ENCODE peak calls at places on chromosomes 2 and 18, in four cellular contexts. One of them, this sample, is unnamed.

GRCh38 chr18:50967714-50968661 is at the start of gene ELAC1:
- DNase-seq in breast epithelium: peak; percentile 56
- DNase-seq in endothelial cell of umbilical vein: peak; percentile 75
- DNase-seq in Peyer's patch: peak; percentile 67
- DNase-seq in this sample: peak; percentile 50

GRCh38 chr2:65064728-65065552 is 8.7 kb downstream of the CEP68 start:
- DNase-seq in breast epithelium: peak; percentile 50
- DNase-seq in Peyer's patch: peak; percentile 59
- DNase-seq in endothelial cell of umbilical vein: peak; percentile 93
- DNase-seq in this sample: no peak

GRCh38 chr2:145764631-145765030 is 1244.7 kb upstream of the ZEB2 start:
- DNase-seq in breast epithelium: no peak
- DNase-seq in Peyer's patch: no peak
- DNase-seq in endothelial cell of umbilical vein: peak; percentile 28
- DNase-seq in this sample: no peak

GRCh38 chr18:13433685-13434084 is 215.1 kb downstream of the LDLRAD4 start:
- DNase-seq in endothelial cell of umbilical vein: peak; percentile 73
- DNase-seq in Peyer's patch: no peak
- DNase-seq in breast epithelium: no peak
- DNase-seq in this sample: no peak

GRCh38 chr2:111908578-111908977 is 10.2 kb downstream of the MERTK start:
- DNase-seq in breast epithelium: no peak
- DNase-seq in Peyer's patch: no peak
- DNase-seq in endothelial cell of umbilical vein: no peak
- DNase-seq in this sample: no peak

GRCh38 chr18:54918060-54918459 is 41.2 kb downstream of the CCDC68 start:
- DNase-seq in Peyer's patch: no peak
- DNase-seq in endothelial cell of umbilical vein: no peak
- DNase-seq in breast epithelium: no peak
- DNase-seq in this sample: no peak

GRCh38 chr2:232714969-232715368 is 17.8 kb downstream of the GIGYF2 start:
- DNase-seq in breast epithelium: no peak
- DNase-seq in Peyer's patch: no peak
- DNase-seq in endothelial cell of umbilical vein: no peak
- DNase-seq in this sample: no peak

GRCh38 chr18:69795785-69796184 is 151.9 kb downstream of the CD226 start:
- DNase-seq in breast epithelium: no peak
- DNase-seq in Peyer's patch: no peak
- DNase-seq in endothelial cell of umbilical vein: no peak
- DNase-seq in this sample: no peak

GRCh38 chr18:13253786-13254755 is 35.5 kb downstream of the LDLRAD4 start:
- DNase-seq in breast epithelium: no peak
- DNase-seq in Peyer's patch: no peak
- DNase-seq in endothelial cell of umbilical vein: no peak
- DNase-seq in this sample: no peak

GRCh38 chr2:62475172-62476011 is 30.6 kb downstream of the TMEM17 start:
- DNase-seq in Peyer's patch: no peak
- DNase-seq in breast epithelium: no peak
- DNase-seq in endothelial cell of umbilical vein: peak; percentile 95
- DNase-seq in this sample: no peak

GRCh38 chr18:74473976-74474375 is 16.9 kb upstream of the DIPK1C start:
- DNase-seq in breast epithelium: no peak
- DNase-seq in endothelial cell of umbilical vein: no peak
- DNase-seq in Peyer's patch: no peak
- DNase-seq in this sample: no peak

GRCh38 chr2:156333274-156333950 is 891 bp upstream of the NR4A2 start:
- DNase-seq in breast epithelium: peak; percentile 50
- DNase-seq in endothelial cell of umbilical vein: no peak
- DNase-seq in Peyer's patch: no peak
- DNase-seq in this sample: no peak

GRCh38 chr2:58107803-58108710 is 61.5 kb downstream of the VRK2 start:
- DNase-seq in Peyer's patch: no peak
- DNase-seq in endothelial cell of umbilical vein: peak; percentile 36
- DNase-seq in breast epithelium: no peak
- DNase-seq in this sample: no peak

GRCh38 chr2:36456227-36456788 is 100.7 kb downstream of the CRIM1 start:
- DNase-seq in Peyer's patch: peak; percentile 17
- DNase-seq in breast epithelium: no peak
- DNase-seq in endothelial cell of umbilical vein: peak; percentile 87
- DNase-seq in this sample: no peak
- H3K4me1 ChIP-seq in Peyer's patch: no peaks in the 10 kb centered on the region
- H3K4me1 ChIP-seq in breast epithelium: peaks cover 3% of the 10 kb centered on the region
- H3K4me1 ChIP-seq in endothelial cell of umbilical vein: peaks cover 99% of the 10 kb centered on the region
- H3K4me1 ChIP-seq in this sample: no peaks in the 10 kb centered on the region

DNA sequence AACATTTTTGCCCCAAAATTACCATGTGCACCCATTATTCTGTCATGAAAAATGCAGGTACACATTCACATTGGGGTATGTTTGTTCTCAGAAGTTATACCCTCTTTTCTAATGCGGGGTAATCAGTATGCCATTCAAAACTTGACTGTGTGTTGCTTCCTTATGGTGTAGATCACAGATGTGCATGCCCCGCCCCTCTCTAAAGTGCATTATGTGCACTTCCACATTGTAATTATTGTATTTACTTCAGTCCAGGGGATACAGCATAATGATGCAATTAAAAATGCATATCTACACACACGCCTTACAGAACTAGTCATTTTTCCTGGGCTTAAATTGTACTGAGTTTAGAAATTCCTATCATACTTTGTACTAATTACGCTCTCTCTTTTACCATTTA is 48.8 kb downstream of the SLC9A2 start:
- DNase-seq in breast epithelium: no peak
- DNase-seq in Peyer's patch: no peak
- DNase-seq in endothelial cell of umbilical vein: no peak
- DNase-seq in this sample: no peak
- TF ChIP-seq CTCF in breast epithelium: no peak
- TF ChIP-seq CTCF in Peyer's patch: no peak
- TF ChIP-seq CTCF in endothelial cell of umbilical vein: no peak
- TF ChIP-seq CTCF in this sample: no peak

GRCh38 chr2:43068053-43068471 is 158.3 kb downstream of the ZFP36L2 start:
- DNase-seq in breast epithelium: no peak
- DNase-seq in endothelial cell of umbilical vein: no peak
- DNase-seq in Peyer's patch: no peak
- DNase-seq in this sample: no peak
- H3K27ac ChIP-seq in breast epithelium: no peak overlapping the region
- H3K27ac ChIP-seq in endothelial cell of umbilical vein: no peak overlapping the region
- H3K27ac ChIP-seq in Peyer's patch: no peak overlapping the region
- H3K27ac ChIP-seq in this sample: no peak overlapping the region

GRCh38 chr18:12038082-12038660 is 55.5 kb upstream of the ANKRD62 start:
- DNase-seq in endothelial cell of umbilical vein: no peak
- DNase-seq in Peyer's patch: no peak
- DNase-seq in breast epithelium: peak; percentile 50
- DNase-seq in this sample: no peak
- H3K4me1 ChIP-seq in endothelial cell of umbilical vein: peaks cover 2% of the 10 kb centered on the region
- H3K4me1 ChIP-seq in Peyer's patch: peaks cover 4% of the 10 kb centered on the region
- H3K4me1 ChIP-seq in breast epithelium: no peaks in the 10 kb centered on the region
- H3K4me1 ChIP-seq in this sample: no peaks in the 10 kb centered on the region

DNA sequence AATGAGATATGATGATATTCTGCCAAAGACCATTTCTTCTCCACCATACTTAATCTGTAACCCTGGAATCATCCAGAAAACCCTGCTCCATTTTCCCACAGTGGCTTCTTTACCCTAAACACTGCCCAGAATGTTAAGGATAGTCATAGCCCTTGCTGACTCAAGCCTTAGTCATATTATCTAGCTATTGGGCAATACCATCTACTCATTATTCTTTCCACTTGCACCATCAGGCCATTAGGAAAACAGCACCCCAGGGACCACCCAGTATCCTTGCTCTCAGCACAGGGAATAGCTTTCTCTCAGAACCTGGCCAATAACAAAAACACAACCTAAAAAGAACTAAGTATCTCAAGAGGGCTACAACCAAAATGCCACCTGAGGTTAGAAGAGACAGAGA is 445.7 kb upstream of the SLC14A2 start:
- DNase-seq in breast epithelium: no peak
- DNase-seq in endothelial cell of umbilical vein: no peak
- DNase-seq in Peyer's patch: no peak
- DNase-seq in this sample: no peak
- TF ChIP-seq CTCF in breast epithelium: no peak
- TF ChIP-seq CTCF in endothelial cell of umbilical vein: no peak
- TF ChIP-seq CTCF in Peyer's patch: no peak
- TF ChIP-seq CTCF in this sample: no peak

GRCh38 chr18:11336241-11336640 is 186.9 kb upstream of the PIEZO2 start:
- DNase-seq in Peyer's patch: no peak
- DNase-seq in endothelial cell of umbilical vein: no peak
- DNase-seq in breast epithelium: no peak
- DNase-seq in this sample: no peak
- H3K27ac ChIP-seq in Peyer's patch: no peak overlapping the region
- H3K27ac ChIP-seq in endothelial cell of umbilical vein: no peak overlapping the region
- H3K27ac ChIP-seq in breast epithelium: no peak overlapping the region
- H3K27ac ChIP-seq in this sample: no peak overlapping the region